ENCODE peak calls at places on chromosomes 4 and X, in nine cellular contexts. T is AG20443; Y is M059J; Z is GM12891; K is stimulated activated CD4-positive, alpha-beta T cell treated with anti-CD3 and anti-CD28 coated beads, Interleukin-1b, Interleukin-23, amount 100 ng/mL, for 1 hour; N is stimulated activated CD8-positive, alpha-beta memory T cell treated with anti-CD3 and anti-CD28 coated beads, Interleukin-7, amount 100 ng/mL, for 1 hour; L is T47D; F is Calu3; Q is IMR-90. E is an unnamed sample.

GRCh38 chr4:168451331-168451730 is 29.0 kb downstream of the DDX60L start:
- DNase-seq in Y (peak; percentile 6), Q (no peak), K (no peak), T (no peak), F (no peak), L (no peak), N (no peak), Z (no peak), E (no peak)

GRCh38 chr4:40685300-40685699 is 55.6 kb upstream of the RBM47 start:
- DNase-seq in N (no peak), Y (peak; percentile 85), F (no peak), K (no peak), L (no peak), Z (no peak), T (no peak), Q (peak; percentile 73), E (no peak)

GRCh38 chr4:165763640-165764039 is 109.4 kb upstream of the TLL1 start:
- DNase-seq in Q (no peak), N (no peak), Y (no peak), K (no peak), L (peak; percentile 18), F (no peak), T (no peak), Z (no peak), E (no peak)

GRCh38 chr4:18194278-18194677 is 172.7 kb upstream of the LCORL start:
- DNase-seq in T (no peak), F (no peak), L (no peak), Y (no peak), Z (no peak), K (no peak), N (no peak), Q (no peak), E (no peak)

GRCh38 chr4:38605794-38606586 is 58.0 kb upstream of the KLF3 start:
- DNase-seq in L (peak; percentile 57), N (no peak), K (no peak), T (peak; percentile 29), Q (no peak), Y (no peak), F (no peak), Z (no peak), E (no peak)

GRCh38 chr4:7771056-7771455 is 168.6 kb downstream of the AFAP1 start:
- DNase-seq in F (no peak), K (no peak), L (no peak), N (no peak), T (no peak), Y (no peak), Q (no peak), Z (no peak), E (no peak)

GRCh38 chr4:126977306-126977705 is 655.5 kb upstream of the INTU start:
- DNase-seq in K (no peak), L (no peak), T (peak; percentile 23), Y (no peak), Z (no peak), N (no peak), F (no peak), Q (peak; percentile 20), E (no peak)

GRCh38 chrX:30889147-30890125 is at the start of gene TAB3:
- DNase-seq in N (peak; percentile 82), T (peak; percentile 91), K (peak; percentile 84), Q (peak; percentile 95), Y (peak; percentile 97), F (peak; percentile 95), Z (peak; percentile 57), L (peak; percentile 98), E (peak; percentile 99)

GRCh38 chrX:139889760-139890159 is 43.1 kb downstream of the ATP11C start:
- DNase-seq in L (no peak), T (peak; percentile 26), K (no peak), N (no peak), F (no peak), Y (peak; percentile 61), Q (peak; percentile 31), Z (no peak), E (no peak)

GRCh38 chrX:69746051-69746450 is 130.1 kb downstream of the EDA start:
- DNase-seq in K (no peak), N (no peak), L (no peak), Z (no peak), Q (no peak), Y (no peak), T (no peak), F (no peak), E (no peak)

GRCh38 chr4:36285784-36286480 is 4.5 kb downstream of the DTHD1 start:
- DNase-seq in Z (peak; percentile 15), Y (peak; percentile 5), F (no peak), T (no peak), Q (no peak), N (no peak), K (peak; percentile 25), L (no peak), E (peak; percentile 76)

GRCh38 chr4:154332681-154333421 is 158.7 kb downstream of the DCHS2 start:
- DNase-seq in Q (peak; percentile 2), K (no peak), Y (peak; percentile 55), F (no peak), Z (no peak), N (no peak), L (no peak), T (no peak), E (no peak)

GRCh38 chr4:138252551-138252950 is 10.4 kb upstream of the SLC7A11 start:
- DNase-seq in Y (no peak), Q (no peak), Z (no peak), L (no peak), N (no peak), T (no peak), F (no peak), K (no peak), E (no peak)

GRCh38 chr4:23733911-23734458 is 155.9 kb downstream of the PPARGC1A start:
- DNase-seq in Y (no peak), Q (no peak), L (no peak), T (no peak), K (no peak), N (no peak), F (no peak), Z (no peak), E (no peak)

GRCh38 chr4:7279902-7280301 is 87.6 kb downstream of the SORCS2 start:
- DNase-seq in T (peak; percentile 50), Z (no peak), Q (no peak), L (no peak), Y (no peak), F (no peak), N (no peak), K (no peak), E (no peak)

GRCh38 chrX:21528076-21528475 is 130.1 kb downstream of the KLHL34 start:
- DNase-seq in F (no peak), Y (no peak), Q (peak; percentile 14), Z (no peak), L (no peak), K (no peak), N (no peak), T (no peak), E (no peak)

GRCh38 chr4:173223743-173224142 is 55.1 kb downstream of the GALNT7 start:
- DNase-seq in N (no peak), Z (no peak), K (no peak), L (no peak), Q (no peak), T (no peak), Y (no peak), F (no peak), E (no peak)

GRCh38 chr4:176357359-176358082 is 37.8 kb downstream of the SPCS3 start:
- DNase-seq in T (no peak), N (no peak), K (no peak), Q (peak; percentile 39), F (no peak), Y (no peak), Z (peak; percentile 5), L (no peak), E (no peak)

GRCh38 chr4:145618210-145618911 is 824 bp upstream of the MMAA start:
- DNase-seq in Y (no peak), T (peak; percentile 28), F (no peak), Z (no peak), L (peak; percentile 1), K (no peak), Q (no peak), N (no peak), E (no peak)

GRCh38 chr4:151436093-151436518 is 27.1 kb downstream of the FHIP1A start:
- DNase-seq in L (no peak), N (no peak), K (no peak), T (no peak), Z (no peak), Y (peak; percentile 77), F (no peak), Q (peak; percentile 40), E (no peak)

GRCh38 chr4:184538023-184538599 is 63.8 kb upstream of the IRF2 start:
- DNase-seq in K (peak; percentile 21), L (peak; percentile 90), F (peak; percentile 70), Y (peak; percentile 89), N (peak; percentile 30), T (peak; percentile 86), Q (peak; percentile 90), Z (peak; percentile 27), E (peak; percentile 88)

GRCh38 chrX:103783971-103784370 is 7.3 kb downstream of the PLP1 start:
- DNase-seq in Q (peak; percentile 11), F (no peak), L (no peak), Z (no peak), T (no peak), N (no peak), Y (no peak), K (no peak), E (no peak)

GRCh38 chrX:108091878-108092291 is 307 bp downstream of the ATG4A start:
- DNase-seq in L (no peak), T (no peak), K (no peak), Q (no peak), Y (peak; percentile 34), N (no peak), Z (peak; percentile 1), F (peak; percentile 40), E (no peak)

GRCh38 chr4:87949961-87950360 is 25.6 kb upstream of the SPP1 start:
- DNase-seq in F (peak; percentile 40), Y (peak; percentile 85), Z (no peak), L (no peak), Q (peak; percentile 21), T (no peak), K (no peak), N (no peak), E (no peak)

GRCh38 chr4:74206088-74206826 is 48.3 kb downstream of the MTHFD2L start:
- DNase-seq in T (peak; percentile 54), F (no peak), Q (peak; percentile 55), Y (peak; percentile 63), K (no peak), L (no peak), N (no peak), Z (no peak), E (peak; percentile 31)

GRCh38 chr4:23888421-23889319 is 1.2 kb downstream of the PPARGC1A start:
- DNase-seq in K (no peak), Q (peak; percentile 52), L (peak; percentile 24), T (peak; percentile 67), F (no peak), Z (no peak), N (no peak), Y (peak; percentile 76), E (no peak)

GRCh38 chr4:571838-572572 is 4.1 kb downstream of the TMEM271 start:
- DNase-seq in K (no peak), N (no peak), T (no peak), L (no peak), F (no peak), Q (no peak), Z (no peak), Y (no peak), E (no peak)

GRCh38 chrX:111646515-111646914 is 34.5 kb upstream of the ALG13 start:
- DNase-seq in Q (no peak), Y (no peak), F (no peak), L (no peak), T (no peak), Z (no peak), K (no peak), N (no peak), E (no peak)

GRCh38 chr4:1899149-1900086 is 28.2 kb downstream of the NSD2 start:
- DNase-seq in Y (peak; percentile 64), T (peak; percentile 93), Q (peak; percentile 78), K (peak; percentile 52), F (peak; percentile 68), Z (peak; percentile 61), L (peak; percentile 80), N (peak; percentile 45), E (peak; percentile 73)

GRCh38 chr4:117965608-117966007 is 68.7 kb upstream of the NDST3 start:
- DNase-seq in Z (no peak), K (no peak), T (no peak), L (peak; percentile 35), N (no peak), Q (no peak), F (no peak), Y (no peak), E (no peak)

GRCh38 chrX:37686348-37686736 is 751 bp downstream of the XK start:
- DNase-seq in Q (no peak), L (no peak), Z (no peak), Y (no peak), N (no peak), K (no peak), F (no peak), T (no peak), E (no peak)

E was measured in KBM-7.